ENCODE peak calls at places on chromosomes 16 and 17, in seven cellular contexts. Q is psoas muscle, S is HFF-Myc, N is kidney, F is vagina, D is heart right ventricle, G is WERI-Rb-1. V is an unnamed sample.
A peak's percentile ranks its signal among the peaks of the same experiment; 100 is the strongest.

GRCh38 chr16:31868701-31869167 is 4.9 kb upstream of the ZNF267 start:
- DNase-seq in Q (peak; percentile 83), S (peak; percentile 37), N (peak; percentile 81), F (no peak), D (peak; percentile 82), G (peak; percentile 73), V (peak; percentile 26)

GRCh38 chr16:74841904-74842303 is 67.3 kb upstream of the FA2H start:
- DNase-seq in Q (no peak), S (no peak), N (no peak), F (no peak), D (no peak), G (no peak), V (no peak)

GRCh38 chr17:67546578-67547527 is 169.8 kb downstream of the PITPNC1 start:
- DNase-seq in Q (peak; percentile 56), S (no peak), N (peak; percentile 88), F (no peak), D (peak; percentile 72), G (no peak), V (no peak)

GRCh38 chr17:62616993-62617893 is 10.2 kb upstream of the MRC2 start:
- DNase-seq in Q (no peak), S (no peak), N (no peak), F (no peak), D (no peak), G (no peak), V (no peak)

GRCh38 chr17:7293131-7293557 is 1.3 kb downstream of the YBX2 start:
- DNase-seq in Q (no peak), S (no peak), N (no peak), F (no peak), D (no peak), G (no peak), V (no peak)

GRCh38 chr17:36937001-36937960 is at the start of gene LHX1:
- DNase-seq in Q (peak; percentile 39), S (no peak), N (no peak), F (no peak), D (no peak), G (no peak), V (no peak)

GRCh38 chr16:48054881-48055601 is 100.8 kb downstream of the ABCC12 start:
- DNase-seq in Q (peak; percentile 59), S (peak; percentile 12), N (no peak), F (no peak), D (peak; percentile 47), G (peak; percentile 54), V (peak; percentile 36)

GRCh38 chr16:1964046-1964505 is 550 bp downstream of the RPS2 start:
- DNase-seq in Q (no peak), S (no peak), N (peak; percentile 85), F (no peak), D (no peak), G (no peak), V (no peak)

GRCh38 chr17:43767053-43767712 is 8.6 kb upstream of the SOST start:
- DNase-seq in Q (no peak), S (no peak), N (no peak), F (no peak), D (no peak), G (no peak), V (no peak)

GRCh38 chr17:38585056-38585804 is 20.5 kb downstream of the SRCIN1 start:
- DNase-seq in Q (no peak), S (no peak), N (peak; percentile 47), F (no peak), D (no peak), G (peak; percentile 62), V (no peak)

GRCh38 chr17:69239611-69240010 is 11.0 kb upstream of the ABCA10 start:
- DNase-seq in Q (no peak), S (no peak), N (no peak), F (no peak), D (no peak), G (no peak), V (no peak)

GRCh38 chr16:74954763-74955162 is 30.2 kb downstream of the WDR59 start:
- DNase-seq in Q (no peak), S (no peak), N (no peak), F (no peak), D (no peak), G (no peak), V (no peak)

GRCh38 chr17:56292628-56293027 is 139.4 kb downstream of the ANKFN1 start:
- DNase-seq in Q (no peak), S (no peak), N (no peak), F (no peak), D (no peak), G (no peak), V (no peak)

DNA sequence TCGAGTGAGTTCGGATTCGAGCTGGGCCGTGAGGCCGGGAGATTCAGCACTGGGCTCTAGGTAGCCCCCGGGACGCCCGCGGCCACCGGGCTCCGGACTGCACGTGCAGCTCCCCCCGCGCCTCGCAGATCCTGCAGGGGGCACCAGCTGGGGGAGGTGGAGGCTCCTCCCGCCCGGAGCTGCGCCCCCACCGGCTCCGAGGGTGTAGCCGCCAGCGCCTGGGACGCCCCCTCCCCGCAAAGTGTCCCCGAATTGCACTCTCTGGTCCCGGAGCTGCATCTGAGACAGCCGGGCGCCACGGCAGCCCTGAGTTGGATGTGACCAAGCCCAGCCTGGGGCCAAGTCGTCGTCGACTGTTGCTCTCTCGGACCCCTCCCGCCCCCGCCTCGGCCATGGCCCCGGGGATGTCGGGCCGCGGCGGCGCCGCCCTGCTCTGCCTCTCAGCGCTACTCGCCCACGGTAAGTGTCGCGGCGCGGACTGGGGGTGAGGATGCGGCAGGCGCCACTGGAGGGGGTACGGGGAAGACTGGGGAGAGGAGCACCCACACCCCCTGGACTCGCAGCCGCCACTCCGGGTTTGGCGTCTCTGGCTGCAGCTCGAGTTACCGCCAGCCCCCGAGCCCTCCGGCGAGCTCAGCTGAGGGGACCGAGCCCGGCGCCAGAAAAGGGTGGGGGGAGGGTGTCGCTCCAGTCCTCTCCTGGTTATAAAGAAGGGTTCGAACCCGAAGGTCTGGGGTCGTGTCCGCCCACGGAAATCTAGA is 1.5 kb downstream of the TMEM132E start:
- DNase-seq in Q (no peak), S (no peak), N (no peak), F (no peak), D (no peak), G (peak; percentile 25), V (no peak)
- TF ChIP-seq CTCF in Q (no peak), S (no peak), N (no peak), F (no peak), D (no peak), G (peak; percentile 27), V (no peak)

GRCh38 chr16:30185683-30186421 is 2.5 kb downstream of the CORO1A start:
- DNase-seq in Q (peak; percentile 76), S (no peak), N (peak; percentile 88), F (no peak), D (peak; percentile 29), G (no peak), V (no peak)
- H3K4me3 ChIP-seq in Q (peak overlapping the region; percentile 11), S (no peak overlapping the region), N (no peak overlapping the region), F (peak overlapping the region; percentile 51), D (peak overlapping the region; percentile 68), G (no peak overlapping the region), V (no peak overlapping the region)

DNA sequence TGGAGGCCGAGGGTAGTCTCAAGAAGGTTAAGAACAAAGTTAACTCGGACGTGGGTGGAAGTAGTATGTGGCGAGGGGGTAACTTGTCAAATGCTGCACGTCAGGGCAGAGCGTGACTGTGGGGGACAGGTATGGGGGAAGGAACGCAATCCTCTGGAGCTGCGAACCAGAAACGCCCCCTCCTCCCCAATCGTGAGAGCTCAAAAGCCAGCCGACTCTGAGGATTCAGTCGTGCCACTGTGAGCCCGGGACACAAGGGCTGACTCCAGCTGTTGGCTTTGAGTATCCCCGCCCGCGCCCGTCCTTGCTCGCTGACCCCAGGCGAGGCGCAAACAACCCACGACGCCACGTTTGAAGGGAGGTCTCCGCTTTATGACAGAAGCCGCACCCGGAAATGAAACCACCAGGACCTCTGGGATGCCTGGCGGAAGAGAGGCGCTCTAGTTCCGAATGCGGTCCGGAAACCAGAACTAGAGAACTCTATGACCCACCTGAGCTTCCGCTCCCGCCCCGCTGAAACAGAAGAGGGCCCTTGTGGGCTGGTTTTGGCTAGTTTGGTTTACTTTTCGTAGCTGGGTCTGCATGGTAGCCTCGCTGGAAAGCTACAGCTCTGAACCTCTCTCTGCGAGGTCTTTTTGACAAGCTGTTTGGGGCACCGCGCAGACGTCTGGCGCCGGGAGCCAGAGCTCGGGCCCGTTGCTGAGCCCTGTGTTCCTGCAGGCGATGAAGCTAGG is at the start of gene PEX12:
- DNase-seq in Q (peak; percentile 94), S (peak; percentile 82), N (peak; percentile 97), F (no peak), D (peak; percentile 94), G (peak; percentile 93), V (no peak)
- TF ChIP-seq CTCF in Q (no peak), S (no peak), N (peak; percentile 33), F (no peak), D (no peak), G (peak; percentile 0), V (no peak)

GRCh38 chr16:23320695-23321094 is 18.6 kb downstream of the SCNN1B start:
- DNase-seq in Q (no peak), S (no peak), N (no peak), F (no peak), D (no peak), G (no peak), V (no peak)

GRCh38 chr16:23319861-23320615 is 17.9 kb downstream of the SCNN1B start:
- DNase-seq in Q (no peak), S (no peak), N (no peak), F (no peak), D (no peak), G (no peak), V (no peak)

GRCh38 chr16:23318639-23319038 is 16.5 kb downstream of the SCNN1B start:
- DNase-seq in Q (no peak), S (no peak), N (peak; percentile 8), F (no peak), D (no peak), G (no peak), V (no peak)

GRCh38 chr16:23323224-23324030 is 21.3 kb downstream of the SCNN1B start:
- DNase-seq in Q (no peak), S (no peak), N (no peak), F (no peak), D (no peak), G (no peak), V (no peak)

DNA sequence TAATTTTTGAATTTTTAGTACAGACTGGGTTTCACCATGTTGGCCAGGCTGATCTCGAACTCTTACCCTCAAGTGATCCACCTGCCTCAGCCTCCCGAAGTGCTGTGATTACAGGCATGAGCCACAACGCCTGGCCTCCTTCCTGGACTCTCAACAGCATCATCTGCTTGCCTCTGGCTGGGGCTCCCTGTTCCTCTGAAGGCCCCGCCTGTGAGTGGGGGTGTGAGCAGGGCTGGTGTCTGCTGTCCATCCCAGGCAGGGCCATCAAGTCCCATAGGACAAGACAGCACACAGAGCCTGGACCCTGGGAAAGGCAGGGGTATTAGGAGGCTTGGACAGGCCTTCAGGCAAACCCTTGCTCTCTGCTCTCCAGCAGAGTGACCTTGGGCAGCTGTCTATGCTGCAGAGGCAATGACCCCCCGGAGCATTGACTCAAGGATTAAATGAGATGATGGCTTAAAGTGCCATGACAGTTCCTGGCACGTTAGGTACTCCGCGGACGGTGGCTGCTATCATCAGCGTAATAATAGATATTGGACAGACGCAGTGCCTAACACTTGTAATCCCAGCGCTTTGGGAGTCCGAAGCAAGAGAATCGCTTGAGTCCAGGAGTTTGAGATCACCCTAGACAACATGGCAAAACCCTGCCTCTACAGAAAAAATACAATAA is 19.2 kb downstream of the SCNN1B start:
- DNase-seq in Q (no peak), S (no peak), N (no peak), F (no peak), D (no peak), G (no peak), V (no peak)
- H3K4me3 ChIP-seq in Q (no peak overlapping the region), S (no peak overlapping the region), N (no peak overlapping the region), F (no peak overlapping the region), D (no peak overlapping the region), G (no peak overlapping the region), V (no peak overlapping the region)